ENCODE peak calls at places on chromosomes 16 and 17, in five cellular contexts. One of them, this sample, is unnamed.
A peak's percentile ranks its signal among the peaks of the same experiment; 100 is the strongest.

GRCh38 chr17:27078296-27078695 is 215.6 kb upstream of the WSB1 start:
- DNase-seq in H1: no peak
- DNase-seq in NT2/D1: no peak
- DNase-seq in HepG2: no peak
- DNase-seq in GM12878: no peak
- DNase-seq in this sample: no peak

GRCh38 chr16:4465977-4466779 is 8.2 kb downstream of the NMRAL1 start:
- DNase-seq in H1: no peak
- DNase-seq in NT2/D1: no peak
- DNase-seq in HepG2: no peak
- DNase-seq in GM12878: no peak
- DNase-seq in this sample: no peak

GRCh38 chr17:17824119-17824779 is 12.5 kb downstream of the SREBF1 start:
- DNase-seq in H1: no peak
- DNase-seq in NT2/D1: no peak
- DNase-seq in HepG2: no peak
- DNase-seq in GM12878: no peak
- DNase-seq in this sample: no peak

GRCh38 chr16:3158014-3158497 is 23.2 kb downstream of the ZNF213 start:
- DNase-seq in H1: no peak
- DNase-seq in NT2/D1: no peak
- DNase-seq in HepG2: no peak
- DNase-seq in GM12878: no peak
- DNase-seq in this sample: no peak

GRCh38 chr17:1003633-1003971 is 6.7 kb downstream of the TIMM22 start:
- DNase-seq in H1: no peak
- DNase-seq in NT2/D1: no peak
- DNase-seq in HepG2: no peak
- DNase-seq in GM12878: no peak
- DNase-seq in this sample: no peak

GRCh38 chr16:68386628-68387027 is 61.7 kb downstream of the SMPD3 start:
- DNase-seq in H1: no peak
- DNase-seq in NT2/D1: no peak
- DNase-seq in HepG2: no peak
- DNase-seq in GM12878: no peak
- DNase-seq in this sample: no peak

GRCh38 chr16:3509470-3509928 is 8.7 kb downstream of the CLUAP1 start:
- DNase-seq in H1: no peak
- DNase-seq in NT2/D1: no peak
- DNase-seq in HepG2: no peak
- DNase-seq in GM12878: peak; percentile 84
- DNase-seq in this sample: no peak

GRCh38 chr16:12245923-12246290 is 269.4 kb downstream of the SNX29 start:
- DNase-seq in H1: no peak
- DNase-seq in NT2/D1: no peak
- DNase-seq in HepG2: no peak
- DNase-seq in GM12878: no peak
- DNase-seq in this sample: no peak

GRCh38 chr16:2858245-2859025 is 465 bp upstream of the PRSS22 start:
- DNase-seq in H1: no peak
- DNase-seq in NT2/D1: no peak
- DNase-seq in HepG2: no peak
- DNase-seq in GM12878: no peak
- DNase-seq in this sample: peak; percentile 5

GRCh38 chr16:59702531-59702930 is 968.4 kb upstream of the GOT2 start:
- DNase-seq in H1: no peak
- DNase-seq in NT2/D1: no peak
- DNase-seq in HepG2: no peak
- DNase-seq in GM12878: no peak
- DNase-seq in this sample: no peak

GRCh38 chr17:2850991-2851390 is 54.8 kb downstream of the RAP1GAP2 start:
- DNase-seq in H1: no peak
- DNase-seq in NT2/D1: no peak
- DNase-seq in HepG2: no peak
- DNase-seq in GM12878: no peak
- DNase-seq in this sample: no peak

GRCh38 chr16:495127-495748 is 32.3 kb upstream of the CAPN15 start:
- DNase-seq in H1: peak; percentile 41
- DNase-seq in NT2/D1: peak; percentile 63
- DNase-seq in HepG2: peak; percentile 59
- DNase-seq in GM12878: no peak
- DNase-seq in this sample: peak; percentile 65

GRCh38 chr16:11835309-11835708 is 16.0 kb downstream of the RSL1D1 start:
- DNase-seq in H1: no peak
- DNase-seq in NT2/D1: no peak
- DNase-seq in HepG2: no peak
- DNase-seq in GM12878: no peak
- DNase-seq in this sample: no peak

GRCh38 chr17:13428611-13429042 is 173.1 kb downstream of the HS3ST3A1 start:
- DNase-seq in H1: no peak
- DNase-seq in NT2/D1: no peak
- DNase-seq in HepG2: no peak
- DNase-seq in GM12878: no peak
- DNase-seq in this sample: no peak

GRCh38 chr17:19508327-19508867 is 25.3 kb upstream of the SLC47A1 start:
- DNase-seq in H1: no peak
- DNase-seq in NT2/D1: no peak
- DNase-seq in HepG2: no peak
- DNase-seq in GM12878: no peak
- DNase-seq in this sample: peak; percentile 48

GRCh38 chr17:2266045-2266864 is 37.3 kb downstream of the SMG6 start:
- DNase-seq in H1: no peak
- DNase-seq in NT2/D1: no peak
- DNase-seq in HepG2: no peak
- DNase-seq in GM12878: peak; percentile 97
- DNase-seq in this sample: no peak

GRCh38 chr17:47276868-47277267 is 23.2 kb downstream of the ITGB3 start:
- DNase-seq in H1: no peak
- DNase-seq in NT2/D1: no peak
- DNase-seq in HepG2: peak; percentile 56
- DNase-seq in GM12878: no peak
- DNase-seq in this sample: peak; percentile 77

GRCh38 chr17:5286846-5287245 is 4.8 kb downstream of the RABEP1 start:
- DNase-seq in H1: peak; percentile 31
- DNase-seq in NT2/D1: no peak
- DNase-seq in HepG2: no peak
- DNase-seq in GM12878: no peak
- DNase-seq in this sample: no peak

GRCh38 chr17:5282639-5283217 is 644 bp downstream of the RABEP1 start:
- DNase-seq in H1: no peak
- DNase-seq in NT2/D1: no peak
- DNase-seq in HepG2: no peak
- DNase-seq in GM12878: no peak
- DNase-seq in this sample: no peak

GRCh38 chr17:5283531-5284315 is 1.6 kb downstream of the RABEP1 start:
- DNase-seq in H1: no peak
- DNase-seq in NT2/D1: no peak
- DNase-seq in HepG2: no peak
- DNase-seq in GM12878: no peak
- DNase-seq in this sample: no peak

DNA sequence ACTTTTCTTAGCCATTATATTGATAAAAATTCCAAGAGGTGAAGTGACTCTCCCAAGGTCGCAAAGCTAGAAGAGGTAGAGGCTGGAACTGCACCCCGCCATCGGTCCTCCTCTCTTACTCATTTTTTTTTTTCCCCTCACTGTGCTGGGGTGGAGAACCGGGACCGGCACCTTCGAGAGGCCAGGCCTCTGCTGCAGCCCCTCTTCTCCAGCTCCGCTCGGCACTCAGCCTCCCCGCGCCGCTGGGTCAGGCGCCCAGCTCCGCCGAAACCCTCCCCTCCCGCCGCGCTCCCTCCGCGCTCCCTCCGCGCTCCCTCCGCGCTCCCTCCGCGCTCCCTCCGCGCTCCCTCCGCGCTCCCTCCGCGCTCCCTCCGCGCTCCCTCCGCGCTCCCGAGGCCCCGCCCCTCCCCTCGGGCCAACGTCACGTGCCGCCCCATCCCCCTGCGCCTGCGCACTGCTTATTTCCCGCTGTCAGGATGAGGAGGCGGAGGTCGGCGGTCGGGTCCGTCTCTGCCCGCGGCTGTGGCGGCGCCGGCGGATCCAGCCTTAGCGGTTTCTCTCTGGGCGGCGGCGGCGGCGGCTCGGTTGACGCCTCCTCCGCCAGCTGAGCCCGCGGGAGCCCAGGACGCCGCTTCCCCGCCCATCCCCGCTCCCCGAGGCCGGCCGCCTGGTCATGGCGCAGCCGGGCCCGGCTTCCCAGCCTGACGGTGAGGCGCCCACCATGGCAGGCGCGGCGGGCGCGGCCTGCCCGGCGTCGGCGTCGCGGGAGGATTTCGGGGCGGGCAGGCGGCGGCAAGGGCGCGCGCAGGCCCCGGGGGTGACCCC is at the start of gene RABEP1:
- DNase-seq in H1: peak; percentile 31
- DNase-seq in NT2/D1: peak; percentile 78
- DNase-seq in HepG2: peak; percentile 75
- DNase-seq in GM12878: peak; percentile 46
- DNase-seq in this sample: peak; percentile 94
- TF ChIP-seq SUZ12 in H1: no peak
- TF ChIP-seq SUZ12 in NT2/D1: no peak
- TF ChIP-seq SUZ12 in HepG2: no peak
- TF ChIP-seq SUZ12 in GM12878: no peak
- TF ChIP-seq SUZ12 in this sample: no peak

GRCh38 chr16:86261379-86261778 is 248.9 kb upstream of the FOXF1 start:
- DNase-seq in H1: no peak
- DNase-seq in NT2/D1: no peak
- DNase-seq in HepG2: no peak
- DNase-seq in GM12878: peak; percentile 3
- DNase-seq in this sample: peak; percentile 54

GRCh38 chr16:86258713-86259112 is 251.6 kb upstream of the FOXF1 start:
- DNase-seq in H1: no peak
- DNase-seq in NT2/D1: no peak
- DNase-seq in HepG2: no peak
- DNase-seq in GM12878: no peak
- DNase-seq in this sample: no peak

GRCh38 chr16:86256995-86257394 is 253.3 kb upstream of the FOXF1 start:
- DNase-seq in H1: no peak
- DNase-seq in NT2/D1: no peak
- DNase-seq in HepG2: no peak
- DNase-seq in GM12878: no peak
- DNase-seq in this sample: no peak

GRCh38 chr16:86257546-86257945 is 252.8 kb upstream of the FOXF1 start:
- DNase-seq in H1: no peak
- DNase-seq in NT2/D1: no peak
- DNase-seq in HepG2: no peak
- DNase-seq in GM12878: no peak
- DNase-seq in this sample: no peak

GRCh38 chr16:86259499-86259898 is 250.8 kb upstream of the FOXF1 start:
- DNase-seq in H1: no peak
- DNase-seq in NT2/D1: no peak
- DNase-seq in HepG2: no peak
- DNase-seq in GM12878: no peak
- DNase-seq in this sample: no peak
- TF ChIP-seq SUZ12 in H1: no peak
- TF ChIP-seq SUZ12 in NT2/D1: no peak
- TF ChIP-seq SUZ12 in HepG2: no peak
- TF ChIP-seq SUZ12 in GM12878: no peak
- TF ChIP-seq SUZ12 in this sample: no peak

GRCh38 chr17:45011767-45012166 is 39.7 kb downstream of the DCAKD start:
- DNase-seq in H1: no peak
- DNase-seq in NT2/D1: no peak
- DNase-seq in HepG2: no peak
- DNase-seq in GM12878: no peak
- DNase-seq in this sample: no peak

GRCh38 chr17:45016237-45016636 is 35.2 kb downstream of the DCAKD start:
- DNase-seq in H1: no peak
- DNase-seq in NT2/D1: no peak
- DNase-seq in HepG2: no peak
- DNase-seq in GM12878: no peak
- DNase-seq in this sample: no peak

GRCh38 chr17:45009676-45010467 is 41.6 kb downstream of the DCAKD start:
- DNase-seq in H1: no peak
- DNase-seq in NT2/D1: no peak
- DNase-seq in HepG2: no peak
- DNase-seq in GM12878: no peak
- DNase-seq in this sample: no peak

GRCh38 chr17:45016823-45017222 is 34.6 kb downstream of the DCAKD start:
- DNase-seq in H1: no peak
- DNase-seq in NT2/D1: no peak
- DNase-seq in HepG2: peak; percentile 39
- DNase-seq in GM12878: no peak
- DNase-seq in this sample: no peak

DNA sequence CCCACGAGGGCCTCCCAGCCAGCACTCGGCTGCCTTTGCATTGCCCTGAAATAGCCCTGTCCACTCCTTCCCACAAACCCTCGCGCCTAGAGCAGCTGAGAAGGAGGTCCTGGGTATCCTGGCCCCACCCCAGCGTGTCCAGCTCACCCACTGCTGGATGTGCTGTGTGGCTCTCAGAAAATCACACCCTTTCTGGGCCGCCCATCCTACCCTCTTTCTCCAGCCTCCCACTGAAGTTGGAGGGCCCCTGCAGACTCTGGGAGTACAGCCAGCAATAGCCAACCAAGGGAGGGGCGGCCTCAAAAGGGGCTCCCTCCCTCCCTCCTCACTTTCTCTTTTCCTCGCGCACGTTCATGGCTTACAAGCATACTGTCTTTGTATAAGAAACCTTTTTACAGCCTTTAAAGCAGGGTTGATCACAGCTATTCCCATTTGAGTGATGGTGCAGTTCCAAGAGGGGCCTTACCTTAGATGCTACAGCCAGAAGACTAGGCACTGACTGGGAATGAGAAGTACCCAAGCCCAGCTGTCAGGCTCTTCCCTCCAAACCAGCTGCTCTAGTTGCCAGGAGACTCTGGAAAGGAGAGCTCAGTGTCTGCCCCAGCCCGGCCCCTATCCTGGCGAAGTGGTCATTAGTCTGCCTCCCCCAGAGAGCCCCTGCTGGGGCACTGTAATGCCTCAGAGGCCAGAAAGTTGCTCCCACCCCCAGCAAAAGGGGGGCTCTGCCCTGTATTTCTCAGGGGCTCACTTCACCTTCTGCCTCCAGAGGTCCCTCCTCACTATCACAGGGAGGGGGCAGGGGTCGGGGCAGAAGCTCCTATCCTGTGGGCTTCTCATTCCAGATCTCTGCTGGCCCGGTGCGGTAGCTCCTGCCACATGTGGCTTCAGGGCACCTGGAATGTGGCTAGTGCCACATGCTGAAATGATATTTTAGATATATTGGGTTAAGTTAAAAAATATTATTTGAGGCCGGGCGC is 38.1 kb downstream of the DCAKD start:
- DNase-seq in H1: no peak
- DNase-seq in NT2/D1: no peak
- DNase-seq in HepG2: no peak
- DNase-seq in GM12878: no peak
- DNase-seq in this sample: no peak
- TF ChIP-seq SUZ12 in H1: no peak
- TF ChIP-seq SUZ12 in NT2/D1: no peak
- TF ChIP-seq SUZ12 in HepG2: no peak
- TF ChIP-seq SUZ12 in GM12878: no peak
- TF ChIP-seq SUZ12 in this sample: no peak

DNA sequence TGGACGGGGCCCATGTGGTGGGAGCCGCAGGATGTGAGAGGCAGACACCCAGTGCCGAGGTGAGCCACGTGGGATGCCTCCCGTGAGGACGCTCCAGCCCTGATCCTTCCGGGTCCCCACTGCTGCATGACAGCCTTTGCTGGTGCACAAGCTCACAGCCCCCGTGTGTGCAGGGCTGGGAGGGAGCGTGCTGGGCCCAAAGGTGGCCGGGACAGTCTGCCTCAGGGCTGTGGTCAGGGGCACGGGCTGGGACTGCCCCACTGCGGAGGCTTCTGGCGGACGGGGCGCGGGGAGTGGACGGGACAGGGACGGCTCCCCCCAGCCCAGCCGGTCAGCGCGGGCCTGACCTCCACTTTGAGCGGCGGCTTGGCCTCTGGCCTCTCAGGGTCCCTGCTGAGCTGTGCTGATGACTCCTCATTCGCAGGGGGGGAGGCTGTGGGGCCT is 9.5 kb upstream of the METRNL start:
- DNase-seq in H1: no peak
- DNase-seq in NT2/D1: no peak
- DNase-seq in HepG2: no peak
- DNase-seq in GM12878: no peak
- DNase-seq in this sample: no peak
- TF ChIP-seq SUZ12 in H1: no peak
- TF ChIP-seq SUZ12 in NT2/D1: no peak
- TF ChIP-seq SUZ12 in HepG2: no peak
- TF ChIP-seq SUZ12 in GM12878: no peak
- TF ChIP-seq SUZ12 in this sample: no peak

This sample was measured in HEK293T.